ENCODE peak calls at places on chromosome 19, in five cellular contexts. T is H54, X is natural killer cell, W is PC-9, G is NCI-H510A treated with DMSO at 0.1 percent for 48 hours. U is an unnamed sample.
A peak's percentile ranks its signal among the peaks of the same experiment; 100 is the strongest.

GRCh38 chr19:30693179-30693578 is 321.0 kb downstream of the ZNF536 start:
- DNase-seq in W (no peak), T (no peak), X (no peak), G (no peak), U (no peak)

GRCh38 chr19:8324186-8325050 is 3.1 kb downstream of the RPS28 start:
- DNase-seq in T (no peak), W (no peak), X (no peak), G (no peak), U (no peak)

GRCh38 chr19:45474191-45474940 is 6.6 kb downstream of the FOSB start:
- DNase-seq in T (no peak), G (no peak), W (no peak), X (peak; percentile 50), U (no peak)

GRCh38 chr19:10105241-10106099 is 692 bp upstream of the PPAN start:
- DNase-seq in T (no peak), G (no peak), X (no peak), W (no peak), U (no peak)

GRCh38 chr19:40627486-40628279 is 26.5 kb downstream of the LTBP4 start:
- DNase-seq in W (no peak), G (no peak), X (no peak), T (no peak), U (no peak)

GRCh38 chr19:2491130-2491801 is 15.3 kb downstream of the GADD45B start:
- DNase-seq in G (peak; percentile 46), W (peak; percentile 81), T (peak; percentile 98), X (no peak), U (peak; percentile 89)

GRCh38 chr19:13693933-13694332 is 70.4 kb upstream of the MRI1 start:
- DNase-seq in W (no peak), X (no peak), G (no peak), T (no peak), U (no peak)

GRCh38 chr19:1035998-1036621 is 3.8 kb upstream of the ABCA7 start:
- DNase-seq in G (no peak), X (no peak), T (no peak), W (no peak), U (no peak)

GRCh38 chr19:11264452-11265176 is 2.3 kb upstream of the DOCK6 start:
- DNase-seq in T (no peak), W (peak; percentile 90), G (peak; percentile 70), X (no peak), U (peak; percentile 75)

GRCh38 chr19:40806385-40807146 is 7.6 kb downstream of the EGLN2 start:
- DNase-seq in W (no peak), G (peak; percentile 5), X (peak; percentile 64), T (peak; percentile 63), U (peak; percentile 61)

GRCh38 chr19:33902802-33903488 is 106.3 kb downstream of the KCTD15 start:
- DNase-seq in W (no peak), G (no peak), X (no peak), T (no peak), U (no peak)

GRCh38 chr19:4007021-4007835 is at the start of gene PIAS4:
- DNase-seq in X (peak; percentile 93), T (peak; percentile 96), G (peak; percentile 95), W (peak; percentile 72), U (peak; percentile 95)

GRCh38 chr19:7748756-7749155 is 1.4 kb upstream of the CD209 start:
- DNase-seq in W (peak; percentile 81), G (no peak), X (no peak), T (no peak), U (peak; percentile 25)

GRCh38 chr19:48806818-48807589 is 3.8 kb downstream of the BCAT2 start:
- DNase-seq in W (no peak), G (no peak), X (no peak), T (no peak), U (no peak)

GRCh38 chr19:4909172-4909896 is at the start of gene UHRF1:
- DNase-seq in G (no peak), X (no peak), W (no peak), T (peak; percentile 62), U (no peak)

GRCh38 chr19:12880551-12881171 is 588 bp downstream of the DNASE2 start:
- DNase-seq in X (no peak), G (no peak), T (peak; percentile 52), W (no peak), U (peak; percentile 53)

GRCh38 chr19:954272-954671 is 28.4 kb downstream of the ARID3A start:
- DNase-seq in G (no peak), T (no peak), X (no peak), W (no peak), U (no peak)

GRCh38 chr19:8512991-8513686 is 828 bp downstream of the ZNF414 start:
- DNase-seq in G (no peak), T (no peak), W (no peak), X (no peak), U (no peak)

GRCh38 chr19:18701250-18701608 is 17.7 kb downstream of the CRTC1 start:
- DNase-seq in T (no peak), X (no peak), G (no peak), W (no peak), U (no peak)

GRCh38 chr19:50639121-50640112 is at the start of gene SYT3:
- DNase-seq in W (no peak), T (peak; percentile 93), X (no peak), G (no peak), U (no peak)

GRCh38 chr19:45267296-45267695 is 16.2 kb downstream of the MARK4 start:
- DNase-seq in W (no peak), X (no peak), G (no peak), T (no peak), U (no peak)

GRCh38 chr19:46124638-46125115 is at the start of gene IGFL3:
- DNase-seq in X (no peak), W (no peak), G (no peak), T (no peak), U (no peak)

GRCh38 chr19:48490980-48491792 is 20.4 kb downstream of the LMTK3 start:
- DNase-seq in X (peak; percentile 47), W (no peak), G (peak; percentile 19), T (no peak), U (no peak)

GRCh38 chr19:55491546-55492360 is 3.5 kb downstream of the SSC5D start:
- DNase-seq in W (no peak), G (no peak), T (no peak), X (no peak), U (no peak)

GRCh38 chr19:8515317-8515716 is 1.4 kb upstream of the ZNF414 start:
- DNase-seq in G (no peak), X (peak; percentile 51), T (no peak), W (no peak), U (no peak)

GRCh38 chr19:3098515-3099346 is 4.6 kb downstream of the GNA11 start:
- DNase-seq in G (no peak), W (no peak), T (no peak), X (no peak), U (no peak)

GRCh38 chr19:5367530-5368133 is 27.0 kb upstream of the PTPRS start:
- DNase-seq in T (no peak), G (no peak), X (no peak), W (no peak), U (no peak)

GRCh38 chr19:50916069-50916468 is 4.9 kb upstream of the KLK4 start:
- DNase-seq in W (no peak), G (no peak), T (no peak), X (no peak), U (no peak)

GRCh38 chr19:41373993-41374392 is 2.3 kb upstream of the TMEM91 start:
- DNase-seq in G (peak; percentile 40), X (no peak), W (no peak), T (peak; percentile 91), U (no peak)

GRCh38 chr19:40907968-40908735 is 26.1 kb upstream of the CYP2A7 start:
- DNase-seq in W (no peak), T (no peak), X (peak; percentile 25), G (no peak), U (no peak)

GRCh38 chr19:5031231-5032100 is 62.6 kb downstream of the KDM4B start:
- DNase-seq in W (peak; percentile 40), G (peak; percentile 71), X (peak; percentile 81), T (peak; percentile 95), U (peak; percentile 89)